ENCODE peak calls at places on chromosomes 6 and 20, in seven cellular contexts. Z is mesenchymal stem cell, J is IMR-90, G is mesendoderm, O is neuronal stem cell, U is H9, Y is H1. D is an unnamed sample.

GRCh38 chr6:5333653-5334052 is 72.3 kb downstream of the FARS2 start:
- DNase-seq in Z (no peak), O (no peak), Y (no peak), U (no peak), G (no peak), J (peak; percentile 60), D (no peak)

GRCh38 chr6:160662842-160663241 is 1.2 kb downstream of the LPA start:
- DNase-seq in Y (no peak), Z (no peak), O (no peak), J (no peak), G (no peak), U (no peak), D (no peak)

GRCh38 chr6:129105793-129106192 is 222.9 kb downstream of the LAMA2 start:
- DNase-seq in Y (no peak), G (peak; percentile 11), J (peak; percentile 35), Z (peak; percentile 8), O (no peak), U (no peak), D (no peak)

GRCh38 chr6:138545621-138545980 is 46.3 kb upstream of the NHSL1 start:
- DNase-seq in J (peak; percentile 31), G (peak; percentile 98), O (peak; percentile 37), Z (peak; percentile 51), Y (peak; percentile 67), U (peak; percentile 86), D (no peak)

GRCh38 chr6:138503881-138504680 is 4.8 kb upstream of the NHSL1 start:
- DNase-seq in Y (no peak), U (no peak), Z (no peak), O (no peak), J (no peak), G (no peak), D (no peak)

GRCh38 chr6:62707156-62707555 is 421.1 kb upstream of the KHDRBS2 start:
- DNase-seq in O (no peak), Y (no peak), J (no peak), U (peak; percentile 49), Z (no peak), G (peak; percentile 54), D (no peak)

GRCh38 chr20:10747019-10747418 is 73.2 kb upstream of the JAG1 start:
- DNase-seq in G (no peak), U (no peak), O (peak; percentile 27), Y (no peak), J (no peak), Z (no peak), D (peak; percentile 19)

GRCh38 chr20:46710149-46710913 is 882 bp downstream of the SLC2A10 start:
- DNase-seq in U (no peak), Y (no peak), O (no peak), Z (no peak), G (no peak), J (no peak), D (peak; percentile 37)

GRCh38 chr6:116352515-116353471 is 18.0 kb upstream of the DSE start:
- DNase-seq in Z (peak; percentile 72), J (peak; percentile 63), G (no peak), Y (no peak), U (no peak), O (no peak), D (peak; percentile 18)

GRCh38 chr20:13009682-13010406 is 1.1 kb downstream of the SPTLC3 start:
- DNase-seq in Y (no peak), Z (peak; percentile 92), O (no peak), U (no peak), J (peak; percentile 96), G (no peak), D (peak; percentile 36)

GRCh38 chr6:3808189-3808588 is 41.0 kb upstream of the FAM50B start:
- DNase-seq in O (no peak), Y (no peak), J (no peak), G (no peak), Z (no peak), U (no peak), D (peak; percentile 61)

GRCh38 chr20:57656252-57656820 is 36.1 kb upstream of the ZBP1 start:
- DNase-seq in U (peak; percentile 14), J (no peak), Z (no peak), Y (peak; percentile 42), O (no peak), G (no peak), D (no peak)

GRCh38 chr6:3294921-3295871 is 36.4 kb downstream of the PSMG4 start:
- DNase-seq in J (no peak), Y (no peak), U (no peak), G (peak; percentile 60), O (no peak), Z (no peak), D (no peak)

GRCh38 chr20:53760025-53760441 is 166.4 kb upstream of the ZNF217 start:
- DNase-seq in O (no peak), J (no peak), Z (no peak), Y (no peak), U (no peak), G (no peak), D (peak; percentile 29)

GRCh38 chr6:157620905-157621304 is 202.1 kb upstream of the SNX9 start:
- DNase-seq in Y (no peak), Z (no peak), J (no peak), G (no peak), U (no peak), O (no peak), D (no peak)

GRCh38 chr6:14544689-14545088 is 427.1 kb downstream of the CD83 start:
- DNase-seq in U (no peak), O (no peak), Y (no peak), J (no peak), Z (no peak), G (peak; percentile 16), D (no peak)

GRCh38 chr20:18543932-18544331 is 23.3 kb upstream of the SMIM26 start:
- DNase-seq in O (no peak), J (no peak), U (no peak), Z (no peak), G (no peak), Y (no peak), D (no peak)

GRCh38 chr20:16257813-16258430 is 315.3 kb downstream of the KIF16B start:
- DNase-seq in Z (no peak), U (no peak), J (no peak), Y (no peak), O (no peak), G (no peak), D (no peak)

GRCh38 chr6:41097467-41098090 is 24.8 kb downstream of the NFYA start:
- DNase-seq in Z (no peak), O (no peak), J (peak; percentile 69), U (no peak), Y (no peak), G (peak; percentile 56), D (no peak)

GRCh38 chr20:46070215-46070910 is 19.4 kb downstream of the NCOA5 start:
- DNase-seq in Z (peak; percentile 52), J (peak; percentile 86), O (no peak), G (no peak), U (no peak), Y (peak; percentile 28), D (no peak)

GRCh38 chr6:134111062-134111677 is 58.7 kb upstream of the SLC2A12 start:
- DNase-seq in U (peak; percentile 58), Y (no peak), J (peak; percentile 68), O (peak; percentile 21), Z (peak; percentile 70), G (peak; percentile 82), D (peak; percentile 17)

GRCh38 chr6:56755040-56755439 is 112.4 kb upstream of the DST start:
- DNase-seq in Y (no peak), G (no peak), Z (no peak), O (no peak), J (no peak), U (no peak), D (no peak)

GRCh38 chr20:34940126-34940525 is 15.5 kb downstream of the GSS start:
- DNase-seq in J (peak; percentile 5), U (no peak), Z (no peak), G (no peak), O (no peak), Y (no peak), D (no peak)

GRCh38 chr6:27836783-27837635 is 75.2 kb downstream of the OR2B2 start:
- DNase-seq in G (peak; percentile 96), U (peak; percentile 58), O (no peak), Z (peak; percentile 94), Y (peak; percentile 56), J (peak; percentile 87), D (peak; percentile 50)

GRCh38 chr20:438581-439469 is 23.5 kb downstream of the TBC1D20 start:
- DNase-seq in O (no peak), U (no peak), Z (no peak), J (no peak), G (no peak), Y (no peak), D (no peak)
- H3K9ac ChIP-seq in O (no peak overlapping the region), U (no peak overlapping the region), Z (no peak overlapping the region), J (no peak overlapping the region), G (no peak overlapping the region), Y (no peak overlapping the region), D (no peak overlapping the region)

DNA sequence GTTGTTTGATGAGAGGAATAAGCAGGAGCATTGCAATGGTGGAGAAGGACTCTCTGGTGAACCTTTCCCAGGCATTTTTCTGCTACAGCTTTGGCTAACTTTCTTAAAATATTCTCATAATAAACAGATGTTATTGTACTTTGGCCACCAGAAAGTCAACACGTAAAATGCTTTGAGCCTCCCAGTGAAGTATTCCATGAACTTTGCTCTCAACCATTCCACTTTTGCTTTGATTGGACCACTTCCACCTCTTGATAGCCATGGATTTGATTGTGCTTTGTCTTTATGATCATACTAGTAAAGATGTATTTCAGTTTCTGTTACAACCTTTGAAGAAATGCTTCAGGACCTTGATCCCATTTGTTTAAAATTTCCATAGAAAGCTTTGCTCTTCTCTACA is 241.1 kb downstream of the TENT5A start:
- DNase-seq in U (no peak), Y (no peak), Z (no peak), J (no peak), O (no peak), G (no peak), D (no peak)
- H2AK5ac ChIP-seq in U (no peak overlapping the region), Y (no peak overlapping the region), Z (no peak overlapping the region), J (no peak overlapping the region), O (no peak overlapping the region), G (no peak overlapping the region), D (no peak overlapping the region)

GRCh38 chr6:99846021-99846420 is 148.0 kb downstream of the MCHR2 start:
- DNase-seq in O (no peak), G (no peak), J (no peak), U (no peak), Z (no peak), Y (no peak), D (no peak)
- H3K9ac ChIP-seq in O (no peak overlapping the region), G (no peak overlapping the region), J (no peak overlapping the region), U (no peak overlapping the region), Z (no peak overlapping the region), Y (no peak overlapping the region), D (no peak overlapping the region)

GRCh38 chr20:50630578-50631263 is 60.6 kb downstream of the RIPOR3 start:
- DNase-seq in J (no peak), G (no peak), U (no peak), Y (no peak), O (no peak), Z (no peak), D (no peak)

GRCh38 chr20:50628853-50629674 is 62.3 kb downstream of the RIPOR3 start:
- DNase-seq in Y (no peak), O (no peak), U (no peak), G (no peak), J (no peak), Z (no peak), D (no peak)

GRCh38 chr20:50628326-50628725 is 63.0 kb downstream of the RIPOR3 start:
- DNase-seq in Z (no peak), U (no peak), J (no peak), G (no peak), O (no peak), Y (no peak), D (no peak)

GRCh38 chr20:50627747-50628146 is 63.6 kb downstream of the RIPOR3 start:
- DNase-seq in O (no peak), G (no peak), U (no peak), Z (no peak), J (no peak), Y (no peak), D (no peak)

GRCh38 chr20:50629675-50630055 is 61.7 kb downstream of the RIPOR3 start:
- DNase-seq in Z (no peak), G (peak; percentile 68), U (no peak), O (no peak), Y (no peak), J (no peak), D (no peak)
- H2AK5ac ChIP-seq in Z (no peak overlapping the region), G (no peak overlapping the region), U (no peak overlapping the region), O (peak overlapping the region; percentile 88), Y (no peak overlapping the region), J (peak overlapping the region; percentile 74), D (peak overlapping the region; percentile 43)

D was measured in trophoblast cell.